ENCODE peak calls at places on chromosome 10, in seven cellular contexts. W is tibial artery, Q is WERI-Rb-1, U is cardiac muscle cell, R is foreskin fibroblast, D is HFF-Myc, B is heart right ventricle. F is an unnamed sample.

GRCh38 chr10:131747791-131748190 is 153.0 kb upstream of the PPP2R2D start:
- DNase-seq in W (no peak), Q (no peak), U (no peak), R (no peak), D (no peak), B (no peak), F (no peak)

GRCh38 chr10:71486465-71487114 is 89.9 kb downstream of the CDH23 start:
- DNase-seq in W (peak), Q (peak), U (peak), R (peak), D (no peak), B (peak), F (no peak)

GRCh38 chr10:6346621-6347020 is 143.9 kb downstream of the PFKFB3 start:
- DNase-seq in W (no peak), Q (no peak), U (no peak), R (no peak), D (no peak), B (no peak), F (no peak)

GRCh38 chr10:122227754-122228153 is 43.3 kb upstream of the BTBD16 start:
- DNase-seq in W (no peak), Q (no peak), U (no peak), R (no peak), D (no peak), B (no peak), F (no peak)

GRCh38 chr10:75878586-75878985 is 447.2 kb downstream of the LRMDA start:
- DNase-seq in W (no peak), Q (no peak), U (no peak), R (no peak), D (no peak), B (no peak), F (no peak)

GRCh38 chr10:118373786-118374185 is 31.7 kb upstream of the FAM204A start:
- DNase-seq in W (no peak), Q (no peak), U (no peak), R (peak), D (peak), B (no peak), F (no peak)

GRCh38 chr10:104109908-104110662 is 11.9 kb upstream of the SFR1 start:
- DNase-seq in W (no peak), Q (no peak), U (no peak), R (peak), D (no peak), B (no peak), F (no peak)

GRCh38 chr10:128059266-128059850 is 66.9 kb downstream of the MKI67 start:
- DNase-seq in W (no peak), Q (no peak), U (no peak), R (no peak), D (no peak), B (no peak), F (no peak)

GRCh38 chr10:59887006-59887405 is 19.4 kb downstream of the CCDC6 start:
- DNase-seq in W (no peak), Q (no peak), U (no peak), R (no peak), D (no peak), B (no peak), F (no peak)

GRCh38 chr10:74799840-74800239 is 26.6 kb upstream of the KAT6B start:
- DNase-seq in W (no peak), Q (no peak), U (no peak), R (peak), D (peak), B (no peak), F (no peak)

GRCh38 chr10:78381072-78381471 is 347.4 kb downstream of the RPS24 start:
- DNase-seq in W (no peak), Q (no peak), U (no peak), R (no peak), D (no peak), B (no peak), F (no peak)

GRCh38 chr10:74822583-74823089 is 3.8 kb upstream of the KAT6B start:
- DNase-seq in W (no peak), Q (no peak), U (no peak), R (peak), D (no peak), B (no peak), F (no peak)

GRCh38 chr10:80502621-80503583 is 34.8 kb upstream of the SH2D4B start:
- DNase-seq in W (no peak), Q (no peak), U (no peak), R (no peak), D (no peak), B (no peak), F (no peak)

GRCh38 chr10:128047337-128047736 is 78.9 kb downstream of the MKI67 start:
- DNase-seq in W (peak), Q (no peak), U (peak), R (no peak), D (no peak), B (peak), F (peak)

GRCh38 chr10:68082815-68083395 is 7.8 kb upstream of the HERC4 start:
- DNase-seq in W (no peak), Q (no peak), U (no peak), R (no peak), D (no peak), B (no peak), F (no peak)

GRCh38 chr10:121926157-121926556 is 1.7 kb downstream of the ATE1 start:
- DNase-seq in W (no peak), Q (no peak), U (no peak), R (no peak), D (no peak), B (no peak), F (no peak)

GRCh38 chr10:17835688-17836087 is 26.5 kb downstream of the MRC1 start:
- DNase-seq in W (no peak), Q (no peak), U (peak), R (peak), D (peak), B (no peak), F (no peak)

GRCh38 chr10:91887900-91888225 is 21.4 kb downstream of the FGFBP3 start:
- DNase-seq in W (no peak), Q (no peak), U (no peak), R (no peak), D (no peak), B (no peak), F (no peak)

GRCh38 chr10:129388435-129388834 is 78.6 kb upstream of the MGMT start:
- DNase-seq in W (no peak), Q (no peak), U (no peak), R (no peak), D (no peak), B (no peak), F (no peak)

GRCh38 chr10:129808092-129808983 is 155.7 kb downstream of the EBF3 start:
- DNase-seq in W (no peak), Q (no peak), U (no peak), R (no peak), D (no peak), B (no peak), F (no peak)

GRCh38 chr10:124493191-124493936 is 31.7 kb downstream of the LHPP start:
- DNase-seq in W (no peak), Q (no peak), U (peak), R (no peak), D (no peak), B (no peak), F (no peak)

GRCh38 chr10:66238343-66238742 is 687.5 kb upstream of the LRRTM3 start:
- DNase-seq in W (no peak), Q (no peak), U (no peak), R (no peak), D (no peak), B (no peak), F (no peak)

GRCh38 chr10:78890506-78890905 is 178.3 kb upstream of the ZMIZ1 start:
- DNase-seq in W (no peak), Q (no peak), U (no peak), R (no peak), D (no peak), B (no peak), F (no peak)

GRCh38 chr10:63376560-63377304 is 89.0 kb downstream of the JMJD1C start:
- DNase-seq in W (no peak), Q (no peak), U (no peak), R (peak), D (peak), B (no peak), F (peak)

GRCh38 chr10:121159670-121160069 is 308.5 kb downstream of the WDR11 start:
- DNase-seq in W (no peak), Q (no peak), U (no peak), R (no peak), D (no peak), B (no peak), F (no peak)

GRCh38 chr10:81081887-81082620 is 544.4 kb downstream of the SH2D4B start:
- DNase-seq in W (no peak), Q (no peak), U (no peak), R (no peak), D (no peak), B (no peak), F (no peak)

DNA sequence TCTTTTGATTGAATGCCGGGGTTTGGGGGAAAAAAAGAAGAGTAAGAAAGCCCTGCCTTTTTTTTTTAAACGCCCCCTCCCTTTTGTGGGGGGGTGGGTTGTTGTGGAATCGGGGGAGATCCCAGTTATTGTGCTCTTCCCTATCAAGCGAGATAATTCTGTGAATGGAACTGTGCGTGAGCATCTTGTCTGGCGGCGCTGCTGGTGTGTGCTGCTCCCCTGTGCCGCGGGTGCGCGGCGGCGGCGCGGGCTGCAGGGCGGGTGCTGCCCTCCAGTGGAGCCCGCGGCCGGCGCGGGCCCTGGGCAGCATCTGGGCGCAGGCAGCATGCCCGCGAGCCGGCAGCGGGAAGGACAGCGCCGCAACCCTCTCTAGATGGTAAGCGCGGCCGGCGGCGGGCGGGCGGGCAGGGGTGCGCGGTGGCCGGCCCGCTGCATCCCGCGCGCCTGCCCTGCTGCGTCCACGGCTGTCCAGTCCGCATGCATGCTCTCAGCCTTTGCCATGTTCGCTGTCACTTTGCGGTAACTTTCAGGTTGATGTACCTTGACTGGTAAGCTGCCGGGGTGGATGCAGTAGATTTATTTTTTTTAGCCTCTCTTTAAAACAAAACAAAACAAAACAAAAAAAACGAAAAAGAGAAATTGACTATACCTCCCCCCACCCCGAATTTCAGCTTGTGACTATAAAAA is 176.6 kb downstream of the TCF7L2 start:
- DNase-seq in W (peak), Q (peak), U (peak), R (peak), D (no peak), B (peak), F (no peak)
- H3K4me3 ChIP-seq in W (peak), Q (peak), U (peak), R (peak), D (peak), B (peak), F (no peak)

GRCh38 chr10:87927091-87927490 is 63.7 kb downstream of the PTEN start:
- DNase-seq in W (no peak), Q (no peak), U (no peak), R (no peak), D (no peak), B (no peak), F (no peak)

GRCh38 chr10:87930929-87931835 is 67.8 kb downstream of the PTEN start:
- DNase-seq in W (no peak), Q (no peak), U (no peak), R (no peak), D (no peak), B (no peak), F (peak)

GRCh38 chr10:87930141-87930540 is 66.7 kb downstream of the PTEN start:
- DNase-seq in W (no peak), Q (no peak), U (no peak), R (no peak), D (no peak), B (no peak), F (no peak)

GRCh38 chr10:87931836-87932230 is 68.4 kb downstream of the PTEN start:
- DNase-seq in W (no peak), Q (no peak), U (no peak), R (no peak), D (no peak), B (no peak), F (no peak)

GRCh38 chr10:87928996-87929395 is 65.6 kb downstream of the PTEN start:
- DNase-seq in W (no peak), Q (no peak), U (no peak), R (no peak), D (no peak), B (no peak), F (no peak)
- H3K4me3 ChIP-seq in W (no peak), Q (no peak), U (no peak), R (no peak), D (no peak), B (no peak), F (no peak)

GRCh38 chr10:97718178-97718577 is 4.6 kb downstream of the MARVELD1 start:
- DNase-seq in W (no peak), Q (no peak), U (no peak), R (no peak), D (no peak), B (no peak), F (no peak)

GRCh38 chr10:97715259-97715874 is 1.8 kb downstream of the MARVELD1 start:
- DNase-seq in W (no peak), Q (no peak), U (no peak), R (no peak), D (no peak), B (no peak), F (no peak)

GRCh38 chr10:97719602-97720001 is 6.1 kb downstream of the MARVELD1 start:
- DNase-seq in W (no peak), Q (no peak), U (no peak), R (no peak), D (no peak), B (no peak), F (no peak)

GRCh38 chr10:97717627-97718026 is 4.1 kb downstream of the MARVELD1 start:
- DNase-seq in W (no peak), Q (no peak), U (no peak), R (no peak), D (no peak), B (no peak), F (no peak)

DNA sequence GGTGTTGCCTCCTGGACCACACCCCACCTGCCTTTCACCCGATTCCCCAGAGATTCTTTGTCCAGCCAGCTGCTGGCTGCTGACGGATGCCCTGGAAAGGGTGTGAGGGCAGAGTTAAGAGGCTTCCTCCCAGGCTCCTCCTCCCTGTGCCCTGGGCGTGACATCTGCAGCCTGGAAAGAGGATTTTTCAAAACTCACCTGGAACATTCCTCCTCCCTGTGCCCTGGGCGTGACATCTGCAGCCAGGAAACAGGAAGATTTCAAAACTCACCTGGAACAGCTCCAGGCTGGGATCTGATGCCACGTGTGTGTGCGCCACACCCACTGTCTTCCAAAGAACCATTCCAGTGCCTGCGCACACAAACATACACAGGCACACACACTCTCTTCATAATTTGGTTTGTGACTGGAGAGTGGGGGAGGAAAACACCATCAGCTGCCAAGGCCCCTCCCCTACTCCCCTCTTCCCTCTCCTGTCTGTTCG is 5.2 kb downstream of the MARVELD1 start:
- DNase-seq in W (no peak), Q (peak), U (no peak), R (no peak), D (no peak), B (no peak), F (no peak)
- H3K4me3 ChIP-seq in W (no peak), Q (no peak), U (no peak), R (no peak), D (no peak), B (no peak), F (no peak)

GRCh38 chr10:69803809-69804208 is 2.1 kb downstream of the COL13A1 start:
- DNase-seq in W (no peak), Q (no peak), U (no peak), R (no peak), D (no peak), B (no peak), F (no peak)
- H3K4me3 ChIP-seq in W (peak), Q (no peak), U (peak), R (peak), D (peak), B (no peak), F (no peak)

GRCh38 chr10:31697271-31698168 is 231.1 kb downstream of the ARHGAP12 start:
- DNase-seq in W (peak), Q (no peak), U (no peak), R (peak), D (peak), B (peak), F (no peak)

GRCh38 chr10:31701546-31701945 is 227.1 kb downstream of the ARHGAP12 start:
- DNase-seq in W (no peak), Q (no peak), U (no peak), R (no peak), D (no peak), B (no peak), F (no peak)

GRCh38 chr10:31702005-31702404 is 226.6 kb downstream of the ARHGAP12 start:
- DNase-seq in W (no peak), Q (no peak), U (no peak), R (no peak), D (no peak), B (no peak), F (no peak)

GRCh38 chr10:31698169-31698890 is 230.3 kb downstream of the ARHGAP12 start:
- DNase-seq in W (peak), Q (no peak), U (no peak), R (peak), D (no peak), B (no peak), F (no peak)

GRCh38 chr10:31700222-31700621 is 228.4 kb downstream of the ARHGAP12 start:
- DNase-seq in W (no peak), Q (no peak), U (no peak), R (no peak), D (no peak), B (peak), F (no peak)
- H3K4me3 ChIP-seq in W (no peak), Q (no peak), U (no peak), R (no peak), D (no peak), B (no peak), F (no peak)

GRCh38 chr10:111078505-111079185 is 1.8 kb downstream of the ADRA2A start:
- DNase-seq in W (no peak), Q (no peak), U (no peak), R (no peak), D (no peak), B (no peak), F (no peak)

GRCh38 chr10:111076682-111077661 is at the start of gene ADRA2A:
- DNase-seq in W (no peak), Q (peak), U (peak), R (peak), D (no peak), B (peak), F (no peak)

GRCh38 chr10:111079241-111079760 is 2.5 kb downstream of the ADRA2A start:
- DNase-seq in W (no peak), Q (no peak), U (no peak), R (no peak), D (no peak), B (no peak), F (no peak)

GRCh38 chr10:111076191-111076681 is 593 bp upstream of the ADRA2A start:
- DNase-seq in W (no peak), Q (peak), U (peak), R (peak), D (no peak), B (peak), F (no peak)

GRCh38 chr10:111077715-111078504 is 1.1 kb downstream of the ADRA2A start:
- DNase-seq in W (no peak), Q (no peak), U (no peak), R (no peak), D (no peak), B (peak), F (no peak)
- H3K4me3 ChIP-seq in W (peak), Q (peak), U (peak), R (peak), D (no peak), B (peak), F (no peak)

DNA sequence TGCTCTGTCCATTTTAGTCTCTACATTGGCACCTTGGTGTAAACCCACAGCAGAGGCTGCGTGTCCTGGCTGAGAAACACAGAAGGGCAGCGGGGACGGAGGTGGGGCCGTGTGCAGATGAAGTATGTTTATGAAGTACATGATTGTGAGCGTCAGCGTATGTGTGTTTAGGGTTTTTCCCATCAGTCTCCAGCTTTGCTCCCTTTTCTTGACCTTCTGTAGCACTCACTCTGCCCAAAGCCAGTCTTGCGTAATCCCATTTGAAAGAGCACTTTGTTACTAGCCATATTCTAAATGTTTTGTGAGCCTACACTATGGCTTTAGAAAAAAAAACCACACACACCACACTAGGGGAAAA is 750.8 kb upstream of the SORCS1 start:
- DNase-seq in W (no peak), Q (no peak), U (no peak), R (peak), D (no peak), B (no peak), F (no peak)
- H3K4me3 ChIP-seq in W (no peak), Q (peak), U (peak), R (peak), D (peak), B (peak), F (no peak)

DNA sequence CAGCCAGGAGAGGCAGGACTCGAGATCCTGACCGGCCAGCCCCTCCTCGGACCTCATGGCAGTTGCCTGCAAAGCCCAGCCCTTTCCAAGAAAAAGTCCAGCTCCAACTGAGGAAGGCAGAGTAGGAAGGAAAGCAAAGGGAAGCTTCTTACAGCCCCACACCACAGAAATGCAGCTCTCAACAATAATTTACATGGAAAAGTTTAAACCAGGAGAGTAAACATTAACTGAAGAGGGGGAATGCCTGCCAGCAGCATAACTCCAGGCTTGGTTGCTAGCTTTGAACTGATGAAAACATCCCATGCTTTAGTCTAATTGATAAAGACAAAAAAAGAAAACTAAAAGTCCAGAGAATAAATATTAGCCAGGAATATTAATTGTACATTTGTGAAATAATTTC is 153.8 kb upstream of the PFKP start:
- DNase-seq in W (no peak), Q (no peak), U (no peak), R (no peak), D (no peak), B (no peak), F (no peak)
- H3K4me3 ChIP-seq in W (no peak), Q (no peak), U (no peak), R (no peak), D (no peak), B (no peak), F (no peak)